ENCODE peak calls at places on chromosomes 11 and 22, in five cellular contexts. One of them, this sample, is unnamed.

GRCh38 chr22:32695451-32695891 is 106.0 kb upstream of the TIMP3 start:
- DNase-seq in uterus: no peak
- DNase-seq in K562: no peak
- DNase-seq in CD8-positive, alpha-beta memory T cell: no peak
- DNase-seq in ovary: no peak
- DNase-seq in this sample: no peak

GRCh38 chr11:8019671-8020597 is 32.8 kb downstream of the EIF3F start:
- DNase-seq in uterus: peak; percentile 55
- DNase-seq in K562: no peak
- DNase-seq in CD8-positive, alpha-beta memory T cell: peak; percentile 32
- DNase-seq in ovary: peak; percentile 36
- DNase-seq in this sample: peak; percentile 40

GRCh38 chr11:107562647-107563208 is 2.8 kb downstream of the ALKBH8 start:
- DNase-seq in uterus: no peak
- DNase-seq in K562: no peak
- DNase-seq in CD8-positive, alpha-beta memory T cell: no peak
- DNase-seq in ovary: no peak
- DNase-seq in this sample: no peak

GRCh38 chr22:38923463-38924196 is 33.8 kb upstream of the APOBEC3A start:
- DNase-seq in uterus: peak; percentile 81
- DNase-seq in K562: peak; percentile 76
- DNase-seq in CD8-positive, alpha-beta memory T cell: no peak
- DNase-seq in ovary: peak; percentile 84
- DNase-seq in this sample: peak; percentile 88

GRCh38 chr11:118514103-118514502 is 13.2 kb upstream of the TTC36 start:
- DNase-seq in uterus: no peak
- DNase-seq in K562: no peak
- DNase-seq in CD8-positive, alpha-beta memory T cell: no peak
- DNase-seq in ovary: no peak
- DNase-seq in this sample: no peak

GRCh38 chr22:21000215-21000986 is 1.5 kb downstream of the THAP7 start:
- DNase-seq in uterus: no peak
- DNase-seq in K562: no peak
- DNase-seq in CD8-positive, alpha-beta memory T cell: no peak
- DNase-seq in ovary: no peak
- DNase-seq in this sample: no peak

GRCh38 chr11:8964324-8965320 is at the start of gene TMEM9B:
- DNase-seq in uterus: peak; percentile 85
- DNase-seq in K562: peak; percentile 83
- DNase-seq in CD8-positive, alpha-beta memory T cell: peak; percentile 79
- DNase-seq in ovary: peak; percentile 87
- DNase-seq in this sample: peak; percentile 90

GRCh38 chr11:65653229-65654225 is 9.2 kb downstream of the RELA start:
- DNase-seq in uterus: peak; percentile 35
- DNase-seq in K562: no peak
- DNase-seq in CD8-positive, alpha-beta memory T cell: no peak
- DNase-seq in ovary: no peak
- DNase-seq in this sample: no peak

GRCh38 chr11:78365381-78365792 is 52.2 kb downstream of the GAB2 start:
- DNase-seq in uterus: no peak
- DNase-seq in K562: no peak
- DNase-seq in CD8-positive, alpha-beta memory T cell: no peak
- DNase-seq in ovary: no peak
- DNase-seq in this sample: no peak

GRCh38 chr11:61787928-61788491 is 4.4 kb downstream of the TMEM258 start:
- DNase-seq in uterus: peak; percentile 68
- DNase-seq in K562: peak; percentile 42
- DNase-seq in CD8-positive, alpha-beta memory T cell: no peak
- DNase-seq in ovary: no peak
- DNase-seq in this sample: peak; percentile 87

GRCh38 chr11:110971110-110971509 is 258.9 kb upstream of the ARHGAP20 start:
- DNase-seq in uterus: no peak
- DNase-seq in K562: no peak
- DNase-seq in CD8-positive, alpha-beta memory T cell: no peak
- DNase-seq in ovary: no peak
- DNase-seq in this sample: no peak

GRCh38 chr11:13962562-13963168 is at the start of gene SPON1:
- DNase-seq in uterus: peak; percentile 42
- DNase-seq in K562: no peak
- DNase-seq in CD8-positive, alpha-beta memory T cell: peak; percentile 16
- DNase-seq in ovary: peak; percentile 33
- DNase-seq in this sample: peak; percentile 66

GRCh38 chr22:21991309-21991596 is 8.7 kb upstream of the TOP3B start:
- DNase-seq in uterus: no peak
- DNase-seq in K562: peak; percentile 47
- DNase-seq in CD8-positive, alpha-beta memory T cell: no peak
- DNase-seq in ovary: no peak
- DNase-seq in this sample: no peak

GRCh38 chr22:48240935-48241230 is 1478.4 kb downstream of the TBC1D22A start:
- DNase-seq in uterus: no peak
- DNase-seq in K562: no peak
- DNase-seq in CD8-positive, alpha-beta memory T cell: no peak
- DNase-seq in ovary: no peak
- DNase-seq in this sample: no peak

GRCh38 chr11:117259417-117259816 is 26.9 kb downstream of the RNF214 start:
- DNase-seq in uterus: no peak
- DNase-seq in K562: no peak
- DNase-seq in CD8-positive, alpha-beta memory T cell: no peak
- DNase-seq in ovary: no peak
- DNase-seq in this sample: no peak

GRCh38 chr11:105979997-105980703 is 41.9 kb downstream of the MSANTD4 start:
- DNase-seq in uterus: no peak
- DNase-seq in K562: no peak
- DNase-seq in CD8-positive, alpha-beta memory T cell: no peak
- DNase-seq in ovary: no peak
- DNase-seq in this sample: no peak

GRCh38 chr11:22387126-22387525 is 48.9 kb downstream of the SLC17A6 start:
- DNase-seq in uterus: no peak
- DNase-seq in K562: no peak
- DNase-seq in CD8-positive, alpha-beta memory T cell: no peak
- DNase-seq in ovary: no peak
- DNase-seq in this sample: no peak

GRCh38 chr11:120337896-120338840 is 2.0 kb downstream of the ARHGEF12 start:
- DNase-seq in uterus: no peak
- DNase-seq in K562: no peak
- DNase-seq in CD8-positive, alpha-beta memory T cell: no peak
- DNase-seq in ovary: no peak
- DNase-seq in this sample: no peak

GRCh38 chr22:31177420-31178162 is 17.6 kb downstream of the RNF185 start:
- DNase-seq in uterus: no peak
- DNase-seq in K562: no peak
- DNase-seq in CD8-positive, alpha-beta memory T cell: no peak
- DNase-seq in ovary: no peak
- DNase-seq in this sample: no peak

GRCh38 chr11:107563702-107564101 is 1.8 kb downstream of the ALKBH8 start:
- DNase-seq in uterus: no peak
- DNase-seq in K562: peak; percentile 26
- DNase-seq in CD8-positive, alpha-beta memory T cell: peak; percentile 36
- DNase-seq in ovary: no peak
- DNase-seq in this sample: peak; percentile 30

GRCh38 chr11:122210378-122210995 is 94.5 kb upstream of the BLID start:
- DNase-seq in uterus: no peak
- DNase-seq in K562: no peak
- DNase-seq in CD8-positive, alpha-beta memory T cell: no peak
- DNase-seq in ovary: no peak
- DNase-seq in this sample: no peak

GRCh38 chr22:24437820-24438328 is 10.5 kb downstream of the ADORA2A start:
- DNase-seq in uterus: no peak
- DNase-seq in K562: no peak
- DNase-seq in CD8-positive, alpha-beta memory T cell: no peak
- DNase-seq in ovary: no peak
- DNase-seq in this sample: no peak

GRCh38 chr11:124867700-124868099 is 2.5 kb downstream of the ROBO3 start:
- DNase-seq in uterus: no peak
- DNase-seq in K562: peak; percentile 53
- DNase-seq in CD8-positive, alpha-beta memory T cell: no peak
- DNase-seq in ovary: no peak
- DNase-seq in this sample: peak; percentile 61

GRCh38 chr11:123065634-123066033 is 3.7 kb upstream of the HSPA8 start:
- DNase-seq in uterus: no peak
- DNase-seq in K562: no peak
- DNase-seq in CD8-positive, alpha-beta memory T cell: no peak
- DNase-seq in ovary: no peak
- DNase-seq in this sample: no peak

GRCh38 chr11:73359341-73359740 is 16.9 kb upstream of the RELT start:
- DNase-seq in uterus: peak; percentile 44
- DNase-seq in K562: no peak
- DNase-seq in CD8-positive, alpha-beta memory T cell: no peak
- DNase-seq in ovary: no peak
- DNase-seq in this sample: no peak

GRCh38 chr11:108609681-108610080 is 16.1 kb upstream of the EXPH5 start:
- DNase-seq in uterus: no peak
- DNase-seq in K562: no peak
- DNase-seq in CD8-positive, alpha-beta memory T cell: no peak
- DNase-seq in ovary: no peak
- DNase-seq in this sample: no peak

GRCh38 chr11:35029979-35030378 is 109.0 kb upstream of the CD44 start:
- DNase-seq in uterus: no peak
- DNase-seq in K562: peak; percentile 43
- DNase-seq in CD8-positive, alpha-beta memory T cell: no peak
- DNase-seq in ovary: no peak
- DNase-seq in this sample: no peak

GRCh38 chr11:44983786-44984185 is 33.1 kb upstream of the TP53I11 start:
- DNase-seq in uterus: no peak
- DNase-seq in K562: no peak
- DNase-seq in CD8-positive, alpha-beta memory T cell: no peak
- DNase-seq in ovary: no peak
- DNase-seq in this sample: no peak

DNA sequence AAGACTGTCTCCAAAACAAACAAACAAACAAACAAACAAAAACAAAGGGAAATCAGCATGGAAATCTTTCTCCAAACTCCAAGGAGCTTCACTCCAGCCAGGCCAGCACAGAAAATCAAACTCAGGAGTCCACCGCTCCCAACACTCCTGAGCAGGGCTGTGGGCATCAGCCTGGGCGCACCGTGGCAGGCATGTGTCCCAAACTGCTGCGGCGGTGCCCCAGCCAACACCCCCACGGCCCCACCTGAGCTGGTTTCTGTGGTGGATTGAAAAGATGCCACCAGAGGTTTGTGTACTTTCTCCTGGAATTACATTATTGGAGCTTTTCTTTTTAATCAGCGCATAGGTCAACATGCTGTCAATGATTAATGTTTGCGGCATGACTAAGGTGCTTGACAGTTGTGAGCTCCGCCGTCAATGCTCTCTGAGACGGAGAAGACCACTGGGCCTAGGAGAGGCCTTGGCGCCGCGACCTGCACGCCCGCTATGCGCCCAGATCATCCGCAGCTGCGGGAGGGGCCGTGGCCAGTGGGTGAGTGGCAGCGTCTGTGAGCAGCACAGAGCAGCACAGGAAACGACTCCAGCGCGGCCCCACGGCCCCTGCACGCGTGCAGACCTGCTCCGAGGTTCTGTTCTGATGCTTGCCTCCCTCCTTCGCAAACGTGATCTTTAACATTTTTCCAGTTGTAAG is 18.1 kb downstream of the DRD4 start:
- DNase-seq in uterus: no peak
- DNase-seq in K562: no peak
- DNase-seq in CD8-positive, alpha-beta memory T cell: no peak
- DNase-seq in ovary: no peak
- DNase-seq in this sample: no peak
- H3K36me3 ChIP-seq in uterus: no peaks in the 10 kb centered on the region
- H3K36me3 ChIP-seq in K562: peaks cover 81% of the 10 kb centered on the region
- H3K36me3 ChIP-seq in CD8-positive, alpha-beta memory T cell: peaks cover 4% of the 10 kb centered on the region
- H3K36me3 ChIP-seq in ovary: no peaks in the 10 kb centered on the region
- H3K36me3 ChIP-seq in this sample: peaks cover 63% of the 10 kb centered on the region

DNA sequence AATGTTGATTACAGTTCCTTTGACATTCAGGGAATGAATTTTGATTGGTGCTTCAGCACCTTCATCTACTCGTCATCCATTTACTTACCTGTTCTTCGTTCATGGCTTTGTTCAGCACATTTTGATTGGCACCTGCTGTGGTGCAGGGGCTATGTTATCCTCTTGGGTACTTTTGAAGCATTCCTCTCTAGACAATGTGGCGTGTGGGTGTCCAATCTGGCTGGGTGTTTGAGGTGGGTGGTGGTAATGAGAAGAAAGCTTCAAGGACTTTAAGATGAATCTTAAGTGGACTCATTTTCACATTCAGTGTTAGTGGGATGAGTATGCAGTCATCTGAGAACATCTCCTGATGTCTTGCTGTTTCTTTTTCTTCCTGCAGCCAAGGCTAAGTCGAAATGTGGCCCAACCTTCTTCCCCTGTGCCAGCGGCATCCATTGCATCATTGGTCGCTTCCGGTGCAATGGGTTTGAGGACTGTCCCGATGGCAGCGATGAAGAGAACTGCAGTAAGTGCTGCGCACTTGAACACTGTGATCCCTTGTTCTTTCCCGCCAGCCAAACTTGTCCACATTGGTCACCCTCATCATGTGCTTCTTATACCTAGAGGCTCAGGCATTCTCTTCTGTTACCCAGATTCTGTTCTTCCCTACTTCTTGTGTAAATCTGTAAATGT is 137.5 kb downstream of the LDLRAD3 start:
- DNase-seq in uterus: no peak
- DNase-seq in K562: no peak
- DNase-seq in CD8-positive, alpha-beta memory T cell: no peak
- DNase-seq in ovary: no peak
- DNase-seq in this sample: no peak
- H3K36me3 ChIP-seq in uterus: no peaks in the 10 kb centered on the region
- H3K36me3 ChIP-seq in K562: no peaks in the 10 kb centered on the region
- H3K36me3 ChIP-seq in CD8-positive, alpha-beta memory T cell: no peaks in the 10 kb centered on the region
- H3K36me3 ChIP-seq in ovary: no peaks in the 10 kb centered on the region
- H3K36me3 ChIP-seq in this sample: peaks cover 34% of the 10 kb centered on the region

DNA sequence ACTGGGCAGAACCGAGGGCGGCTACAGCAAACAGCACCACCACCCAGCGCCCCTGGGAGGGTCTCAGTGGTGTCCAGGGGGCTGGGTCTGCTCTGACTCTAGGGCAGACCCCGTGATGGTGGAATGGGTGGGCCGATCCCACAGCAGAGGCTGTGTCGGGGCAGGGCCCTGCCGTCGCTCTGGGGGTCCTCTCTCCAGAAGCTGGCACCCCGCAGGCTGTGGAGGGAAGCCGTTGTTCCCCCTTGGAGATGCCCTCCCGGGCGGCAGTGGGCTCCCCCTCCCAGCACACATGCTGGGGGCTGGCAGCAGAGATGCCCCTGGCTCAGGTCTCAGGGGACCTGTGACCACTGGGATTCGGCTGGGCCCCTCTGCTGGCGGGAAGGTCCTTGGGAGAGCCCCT is 31.2 kb downstream of the TPCN2 start:
- DNase-seq in uterus: no peak
- DNase-seq in K562: no peak
- DNase-seq in CD8-positive, alpha-beta memory T cell: no peak
- DNase-seq in ovary: no peak
- DNase-seq in this sample: no peak
- H3K36me3 ChIP-seq in uterus: no peaks in the 10 kb centered on the region
- H3K36me3 ChIP-seq in K562: peaks cover 8% of the 10 kb centered on the region
- H3K36me3 ChIP-seq in CD8-positive, alpha-beta memory T cell: no peaks in the 10 kb centered on the region
- H3K36me3 ChIP-seq in ovary: no peaks in the 10 kb centered on the region
- H3K36me3 ChIP-seq in this sample: no peaks in the 10 kb centered on the region

DNA sequence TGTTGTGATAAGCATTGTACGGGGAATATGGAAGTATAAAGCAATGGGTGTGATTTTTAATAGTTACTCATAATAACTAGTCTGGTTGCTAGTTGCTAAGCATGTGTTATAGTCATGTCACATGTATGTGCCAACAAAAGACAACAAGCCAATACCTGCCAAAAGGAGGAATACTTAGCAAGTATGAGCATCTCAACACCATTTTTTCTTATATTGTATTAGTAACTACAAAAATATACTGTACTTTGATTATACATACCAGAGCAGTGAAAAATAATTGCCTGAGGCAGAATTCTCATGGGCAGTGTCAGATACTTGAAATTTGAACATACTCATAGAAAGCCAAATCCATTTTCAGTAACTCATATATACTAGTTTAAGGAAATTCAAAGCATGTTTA is 62.4 kb upstream of the ALKBH3 start:
- DNase-seq in uterus: no peak
- DNase-seq in K562: no peak
- DNase-seq in CD8-positive, alpha-beta memory T cell: no peak
- DNase-seq in ovary: no peak
- DNase-seq in this sample: no peak
- H3K36me3 ChIP-seq in uterus: no peaks in the 10 kb centered on the region
- H3K36me3 ChIP-seq in K562: no peaks in the 10 kb centered on the region
- H3K36me3 ChIP-seq in CD8-positive, alpha-beta memory T cell: no peaks in the 10 kb centered on the region
- H3K36me3 ChIP-seq in ovary: no peaks in the 10 kb centered on the region
- H3K36me3 ChIP-seq in this sample: peaks cover 3% of the 10 kb centered on the region